ENCODE peak calls at places on chromosomes 13 and 19, in eight cellular contexts. One of them, this sample, is unnamed.

GRCh38 chr19:10767726-10768125 is 49.8 kb downstream of the DNM2 start:
- DNase-seq in activated naive CD4-positive, alpha-beta T cell treated with anti-CD3 and anti-CD28 coated beads, Interleukin-2, amount 50 U/mL, for 16 hours: no peak
- DNase-seq in breast epithelium: no peak
- DNase-seq in IMR-90: no peak
- DNase-seq in WERI-Rb-1: no peak
- DNase-seq in transverse colon: no peak
- DNase-seq in omental fat pad: no peak
- DNase-seq in AG04450: no peak
- DNase-seq in this sample: no peak

GRCh38 chr19:13866463-13867046 is 10.4 kb upstream of the NANOS3 start:
- DNase-seq in activated naive CD4-positive, alpha-beta T cell treated with anti-CD3 and anti-CD28 coated beads, Interleukin-2, amount 50 U/mL, for 16 hours: no peak
- DNase-seq in breast epithelium: no peak
- DNase-seq in IMR-90: no peak
- DNase-seq in WERI-Rb-1: no peak
- DNase-seq in transverse colon: no peak
- DNase-seq in omental fat pad: no peak
- DNase-seq in AG04450: no peak
- DNase-seq in this sample: no peak

GRCh38 chr19:50437862-50438449 is 5.3 kb downstream of the MYBPC2 start:
- DNase-seq in activated naive CD4-positive, alpha-beta T cell treated with anti-CD3 and anti-CD28 coated beads, Interleukin-2, amount 50 U/mL, for 16 hours: no peak
- DNase-seq in breast epithelium: no peak
- DNase-seq in IMR-90: no peak
- DNase-seq in WERI-Rb-1: no peak
- DNase-seq in transverse colon: no peak
- DNase-seq in omental fat pad: no peak
- DNase-seq in AG04450: no peak
- DNase-seq in this sample: no peak

GRCh38 chr13:28022848-28023518 is 34.5 kb upstream of the URAD start:
- DNase-seq in activated naive CD4-positive, alpha-beta T cell treated with anti-CD3 and anti-CD28 coated beads, Interleukin-2, amount 50 U/mL, for 16 hours: no peak
- DNase-seq in breast epithelium: no peak
- DNase-seq in IMR-90: peak
- DNase-seq in WERI-Rb-1: no peak
- DNase-seq in transverse colon: no peak
- DNase-seq in omental fat pad: no peak
- DNase-seq in AG04450: no peak
- DNase-seq in this sample: no peak

GRCh38 chr19:46374526-46375475 is 27.9 kb downstream of the PPP5C start:
- DNase-seq in activated naive CD4-positive, alpha-beta T cell treated with anti-CD3 and anti-CD28 coated beads, Interleukin-2, amount 50 U/mL, for 16 hours: no peak
- DNase-seq in breast epithelium: peak
- DNase-seq in IMR-90: no peak
- DNase-seq in WERI-Rb-1: no peak
- DNase-seq in transverse colon: no peak
- DNase-seq in omental fat pad: no peak
- DNase-seq in AG04450: no peak
- DNase-seq in this sample: no peak

GRCh38 chr19:8366961-8367326 is 3.0 kb downstream of the ANGPTL4 start:
- DNase-seq in activated naive CD4-positive, alpha-beta T cell treated with anti-CD3 and anti-CD28 coated beads, Interleukin-2, amount 50 U/mL, for 16 hours: no peak
- DNase-seq in breast epithelium: no peak
- DNase-seq in IMR-90: no peak
- DNase-seq in WERI-Rb-1: no peak
- DNase-seq in transverse colon: peak
- DNase-seq in omental fat pad: peak
- DNase-seq in AG04450: no peak
- DNase-seq in this sample: no peak

GRCh38 chr13:20473139-20473538 is 52.5 kb downstream of the CRYL1 start:
- DNase-seq in activated naive CD4-positive, alpha-beta T cell treated with anti-CD3 and anti-CD28 coated beads, Interleukin-2, amount 50 U/mL, for 16 hours: no peak
- DNase-seq in breast epithelium: no peak
- DNase-seq in IMR-90: peak
- DNase-seq in WERI-Rb-1: no peak
- DNase-seq in transverse colon: no peak
- DNase-seq in omental fat pad: no peak
- DNase-seq in AG04450: no peak
- DNase-seq in this sample: no peak

GRCh38 chr13:75372923-75373841 is 108.8 kb downstream of the TBC1D4 start:
- DNase-seq in activated naive CD4-positive, alpha-beta T cell treated with anti-CD3 and anti-CD28 coated beads, Interleukin-2, amount 50 U/mL, for 16 hours: no peak
- DNase-seq in breast epithelium: no peak
- DNase-seq in IMR-90: no peak
- DNase-seq in WERI-Rb-1: no peak
- DNase-seq in transverse colon: no peak
- DNase-seq in omental fat pad: no peak
- DNase-seq in AG04450: no peak
- DNase-seq in this sample: peak

GRCh38 chr19:12913871-12914690 is 5.0 kb downstream of the SYCE2 start:
- DNase-seq in activated naive CD4-positive, alpha-beta T cell treated with anti-CD3 and anti-CD28 coated beads, Interleukin-2, amount 50 U/mL, for 16 hours: peak
- DNase-seq in breast epithelium: no peak
- DNase-seq in IMR-90: no peak
- DNase-seq in WERI-Rb-1: no peak
- DNase-seq in transverse colon: peak
- DNase-seq in omental fat pad: no peak
- DNase-seq in AG04450: no peak
- DNase-seq in this sample: peak

GRCh38 chr19:53980553-53981407 is 10.7 kb upstream of the CACNG6 start:
- DNase-seq in activated naive CD4-positive, alpha-beta T cell treated with anti-CD3 and anti-CD28 coated beads, Interleukin-2, amount 50 U/mL, for 16 hours: no peak
- DNase-seq in breast epithelium: no peak
- DNase-seq in IMR-90: peak
- DNase-seq in WERI-Rb-1: peak
- DNase-seq in transverse colon: no peak
- DNase-seq in omental fat pad: no peak
- DNase-seq in AG04450: no peak
- DNase-seq in this sample: no peak

GRCh38 chr19:42199440-42200115 is 17.9 kb downstream of the DEDD2 start:
- DNase-seq in activated naive CD4-positive, alpha-beta T cell treated with anti-CD3 and anti-CD28 coated beads, Interleukin-2, amount 50 U/mL, for 16 hours: peak
- DNase-seq in breast epithelium: no peak
- DNase-seq in IMR-90: no peak
- DNase-seq in WERI-Rb-1: no peak
- DNase-seq in transverse colon: peak
- DNase-seq in omental fat pad: no peak
- DNase-seq in AG04450: no peak
- DNase-seq in this sample: no peak

GRCh38 chr13:49302817-49303216 is 55.1 kb downstream of the CDADC1 start:
- DNase-seq in activated naive CD4-positive, alpha-beta T cell treated with anti-CD3 and anti-CD28 coated beads, Interleukin-2, amount 50 U/mL, for 16 hours: no peak
- DNase-seq in breast epithelium: no peak
- DNase-seq in IMR-90: no peak
- DNase-seq in WERI-Rb-1: no peak
- DNase-seq in transverse colon: no peak
- DNase-seq in omental fat pad: no peak
- DNase-seq in AG04450: no peak
- DNase-seq in this sample: no peak

GRCh38 chr13:36528105-36528504 is 95.8 kb downstream of the CCNA1 start:
- DNase-seq in activated naive CD4-positive, alpha-beta T cell treated with anti-CD3 and anti-CD28 coated beads, Interleukin-2, amount 50 U/mL, for 16 hours: no peak
- DNase-seq in breast epithelium: no peak
- DNase-seq in IMR-90: no peak
- DNase-seq in WERI-Rb-1: no peak
- DNase-seq in transverse colon: no peak
- DNase-seq in omental fat pad: no peak
- DNase-seq in AG04450: no peak
- DNase-seq in this sample: no peak

GRCh38 chr13:97757807-97758206 is 195.7 kb upstream of the IPO5 start:
- DNase-seq in activated naive CD4-positive, alpha-beta T cell treated with anti-CD3 and anti-CD28 coated beads, Interleukin-2, amount 50 U/mL, for 16 hours: no peak
- DNase-seq in breast epithelium: no peak
- DNase-seq in IMR-90: no peak
- DNase-seq in WERI-Rb-1: no peak
- DNase-seq in transverse colon: no peak
- DNase-seq in omental fat pad: no peak
- DNase-seq in AG04450: no peak
- DNase-seq in this sample: no peak

GRCh38 chr13:99282264-99283231 is 24.4 kb upstream of the GPR18 start:
- DNase-seq in activated naive CD4-positive, alpha-beta T cell treated with anti-CD3 and anti-CD28 coated beads, Interleukin-2, amount 50 U/mL, for 16 hours: no peak
- DNase-seq in breast epithelium: no peak
- DNase-seq in IMR-90: no peak
- DNase-seq in WERI-Rb-1: no peak
- DNase-seq in transverse colon: no peak
- DNase-seq in omental fat pad: no peak
- DNase-seq in AG04450: no peak
- DNase-seq in this sample: no peak

GRCh38 chr13:44368599-44369368 is 4.8 kb upstream of the SERP2 start:
- DNase-seq in activated naive CD4-positive, alpha-beta T cell treated with anti-CD3 and anti-CD28 coated beads, Interleukin-2, amount 50 U/mL, for 16 hours: no peak
- DNase-seq in breast epithelium: no peak
- DNase-seq in IMR-90: no peak
- DNase-seq in WERI-Rb-1: no peak
- DNase-seq in transverse colon: peak
- DNase-seq in omental fat pad: no peak
- DNase-seq in AG04450: no peak
- DNase-seq in this sample: peak

GRCh38 chr19:47113446-47114348 is at the start of gene ZC3H4:
- DNase-seq in activated naive CD4-positive, alpha-beta T cell treated with anti-CD3 and anti-CD28 coated beads, Interleukin-2, amount 50 U/mL, for 16 hours: peak
- DNase-seq in breast epithelium: peak
- DNase-seq in IMR-90: peak
- DNase-seq in WERI-Rb-1: peak
- DNase-seq in transverse colon: peak
- DNase-seq in omental fat pad: peak
- DNase-seq in AG04450: peak
- DNase-seq in this sample: peak

GRCh38 chr19:33797821-33798633 is 1.4 kb downstream of the KCTD15 start:
- DNase-seq in activated naive CD4-positive, alpha-beta T cell treated with anti-CD3 and anti-CD28 coated beads, Interleukin-2, amount 50 U/mL, for 16 hours: no peak
- DNase-seq in breast epithelium: no peak
- DNase-seq in IMR-90: peak
- DNase-seq in WERI-Rb-1: peak
- DNase-seq in transverse colon: peak
- DNase-seq in omental fat pad: no peak
- DNase-seq in AG04450: no peak
- DNase-seq in this sample: peak

This sample was measured in NCI-H82.